ENCODE peak calls at places on chromosome 3, in seven cellular contexts. U is stomach; R is cardiac muscle cell; V is CD8-positive, alpha-beta memory T cell; O is GM23248; J is SK-N-MC; A is neuronal stem cell. K is an unnamed sample.

GRCh38 chr3:154970796-154971195 is 109.3 kb upstream of the MME start:
- DNase-seq in R (peak; percentile 91), O (peak; percentile 91), A (no peak), V (no peak), J (no peak), U (no peak), K (peak; percentile 68)

GRCh38 chr3:14516738-14517345 is 23.3 kb downstream of the GRIP2 start:
- DNase-seq in U (no peak), O (no peak), J (no peak), V (no peak), A (no peak), R (no peak), K (no peak)

GRCh38 chr3:143951351-143951971 is 20.2 kb upstream of the DIPK2A start:
- DNase-seq in J (no peak), O (peak; percentile 71), V (no peak), A (peak; percentile 18), U (no peak), R (peak; percentile 72), K (no peak)

GRCh38 chr3:159260049-159260662 is 458.3 kb downstream of the MFSD1 start:
- DNase-seq in A (peak; percentile 66), R (peak; percentile 84), U (no peak), V (no peak), J (peak; percentile 40), O (peak; percentile 88), K (peak; percentile 39)

GRCh38 chr3:67940200-67940952 is 286.0 kb upstream of the SUCLG2 start:
- DNase-seq in A (no peak), U (no peak), R (no peak), O (peak; percentile 0), V (no peak), J (no peak), K (no peak)

GRCh38 chr3:126126811-126127431 is 43.0 kb upstream of the SLC41A3 start:
- DNase-seq in O (no peak), R (no peak), A (no peak), V (peak; percentile 17), U (peak; percentile 16), J (no peak), K (no peak)

GRCh38 chr3:134300520-134300919 is 49.9 kb upstream of the RYK start:
- DNase-seq in A (no peak), J (no peak), V (no peak), O (peak; percentile 40), R (no peak), U (no peak), K (no peak)

GRCh38 chr3:152909180-152909883 is 74.4 kb downstream of the P2RY1 start:
- DNase-seq in A (no peak), R (peak; percentile 73), O (peak; percentile 52), U (no peak), V (no peak), J (no peak), K (no peak)

GRCh38 chr3:134918448-134918847 is 123.4 kb downstream of the EPHB1 start:
- DNase-seq in O (no peak), J (no peak), A (no peak), R (no peak), V (no peak), U (no peak), K (no peak)

GRCh38 chr3:50551293-50552057 is 16.1 kb downstream of the C3orf18 start:
- DNase-seq in A (no peak), U (peak; percentile 39), V (no peak), O (no peak), J (no peak), R (no peak), K (no peak)

GRCh38 chr3:179671709-179672337 is 19.0 kb downstream of the USP13 start:
- DNase-seq in A (no peak), R (peak; percentile 56), V (no peak), O (no peak), J (no peak), U (no peak), K (no peak)

GRCh38 chr3:178810173-178810572 is 261.4 kb downstream of the ZMAT3 start:
- DNase-seq in V (no peak), J (no peak), R (no peak), O (no peak), U (no peak), A (no peak), K (no peak)

GRCh38 chr3:14440531-14441239 is 38.3 kb downstream of the SLC6A6 start:
- DNase-seq in R (peak; percentile 34), J (no peak), O (no peak), V (no peak), U (no peak), A (peak; percentile 74), K (no peak)

GRCh38 chr3:189424922-189425321 is 206.3 kb upstream of the TP63 start:
- DNase-seq in V (no peak), O (no peak), U (no peak), A (no peak), J (no peak), R (no peak), K (no peak)

GRCh38 chr3:114192141-114192540 is 13.3 kb upstream of the DRD3 start:
- DNase-seq in J (no peak), U (no peak), V (no peak), O (no peak), R (no peak), A (no peak), K (no peak)

GRCh38 chr3:190017575-190018288 is 103.0 kb downstream of the P3H2 start:
- DNase-seq in V (no peak), J (no peak), U (peak; percentile 35), R (peak; percentile 82), A (no peak), O (peak; percentile 69), K (no peak)

GRCh38 chr3:148902173-148902791 is 37.2 kb downstream of the CPA3 start:
- DNase-seq in O (peak; percentile 75), R (peak; percentile 59), J (peak; percentile 70), U (no peak), A (no peak), V (no peak), K (no peak)

DNA sequence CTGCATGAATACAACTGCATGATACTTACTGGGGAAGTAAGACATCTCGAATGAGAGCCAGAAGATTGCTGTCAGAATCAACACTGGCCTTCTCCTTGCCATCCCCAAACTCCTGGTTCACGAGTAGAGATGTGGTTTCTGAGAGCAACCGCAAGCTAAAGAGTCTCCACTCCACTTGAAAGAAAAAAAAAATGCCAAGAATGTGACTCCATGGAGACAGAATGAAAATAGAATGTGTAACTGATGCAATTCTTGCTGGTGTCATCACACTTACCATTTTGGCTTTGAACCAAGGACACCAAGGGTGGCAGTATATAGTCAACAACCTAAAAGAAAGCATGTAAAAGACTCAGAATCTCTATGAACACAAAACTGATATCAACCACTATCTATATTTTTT is 280.4 kb downstream of the ULK4 start:
- DNase-seq in R (peak; percentile 95), U (no peak), O (peak; percentile 94), J (peak; percentile 82), A (no peak), V (no peak), K (peak; percentile 32)
- H3K27ac ChIP-seq in R (peak overlapping the region; percentile 35), U (no peak overlapping the region), O (peak overlapping the region; percentile 85), J (peak overlapping the region; percentile 89), A (no peak overlapping the region), V (no peak overlapping the region), K (no peak overlapping the region)

GRCh38 chr3:32257641-32258438 is 19.4 kb downstream of the CMTM8 start:
- DNase-seq in O (no peak), R (no peak), A (no peak), U (no peak), V (no peak), J (no peak), K (no peak)

GRCh38 chr3:32255345-32255744 is 16.9 kb downstream of the CMTM8 start:
- DNase-seq in V (no peak), J (no peak), O (no peak), A (no peak), U (no peak), R (no peak), K (no peak)

GRCh38 chr3:32256206-32256605 is 17.7 kb downstream of the CMTM8 start:
- DNase-seq in J (no peak), R (no peak), O (no peak), A (no peak), V (no peak), U (no peak), K (no peak)

GRCh38 chr3:32257042-32257441 is 18.6 kb downstream of the CMTM8 start:
- DNase-seq in V (no peak), A (no peak), R (no peak), U (no peak), O (no peak), J (no peak), K (no peak)

GRCh38 chr3:32254268-32254667 is 15.8 kb downstream of the CMTM8 start:
- DNase-seq in J (no peak), V (no peak), U (no peak), O (no peak), R (no peak), A (no peak), K (no peak)
- H3K27ac ChIP-seq in J (no peak overlapping the region), V (no peak overlapping the region), U (no peak overlapping the region), O (no peak overlapping the region), R (no peak overlapping the region), A (no peak overlapping the region), K (no peak overlapping the region)

GRCh38 chr3:46624976-46625490 is 12.7 kb downstream of the FAM240A start:
- DNase-seq in V (no peak), U (no peak), R (no peak), A (no peak), J (no peak), O (no peak), K (no peak)

GRCh38 chr3:46626039-46626438 is 13.7 kb downstream of the FAM240A start:
- DNase-seq in V (no peak), A (no peak), O (no peak), R (no peak), U (no peak), J (no peak), K (no peak)

GRCh38 chr3:46624533-46624932 is 12.2 kb downstream of the FAM240A start:
- DNase-seq in V (no peak), U (no peak), A (no peak), J (no peak), R (no peak), O (no peak), K (no peak)

GRCh38 chr3:46628980-46629379 is 16.7 kb downstream of the FAM240A start:
- DNase-seq in V (no peak), A (no peak), R (no peak), J (no peak), U (no peak), O (peak; percentile 61), K (no peak)

DNA sequence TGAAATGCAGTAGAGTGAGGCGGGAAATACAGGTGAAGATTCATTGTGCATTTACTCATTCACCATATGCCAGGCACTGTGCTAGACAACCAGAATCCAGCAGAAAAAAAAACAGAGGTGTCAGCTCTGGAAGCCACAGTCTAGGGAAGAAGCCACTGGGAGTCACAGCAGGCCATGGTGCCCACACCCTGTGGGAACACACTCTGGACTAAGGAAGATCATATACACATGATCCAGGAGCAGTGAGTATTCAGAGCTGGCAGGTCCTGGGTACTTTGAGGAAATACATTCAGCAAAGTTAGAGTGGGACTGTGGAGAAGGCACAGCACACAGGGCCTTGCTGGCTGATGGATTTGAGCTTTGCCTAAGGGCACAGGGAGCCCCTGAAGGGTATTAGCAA is 14.8 kb downstream of the FAM240A start:
- DNase-seq in J (no peak), U (no peak), A (no peak), V (no peak), O (no peak), R (no peak), K (no peak)
- H3K27ac ChIP-seq in J (no peak overlapping the region), U (no peak overlapping the region), A (no peak overlapping the region), V (no peak overlapping the region), O (no peak overlapping the region), R (no peak overlapping the region), K (no peak overlapping the region)

DNA sequence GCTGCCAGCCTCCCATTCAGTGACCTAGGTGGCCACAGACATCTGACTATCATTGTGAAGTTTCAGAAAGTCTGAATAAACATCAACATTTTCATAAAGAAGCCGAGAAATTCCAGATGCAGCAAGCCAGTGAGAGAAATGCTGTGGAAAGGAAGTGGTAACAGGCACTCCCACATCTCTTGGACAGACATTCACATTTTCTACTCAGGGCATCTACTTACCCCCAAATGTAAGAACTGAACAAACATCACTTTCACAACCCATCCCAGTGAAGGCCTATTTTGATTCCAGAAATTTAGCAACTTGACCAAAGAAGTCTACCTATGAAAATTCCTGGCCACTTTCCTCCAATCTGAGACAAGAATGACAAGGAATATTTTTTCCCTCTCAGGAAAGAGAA is 224.8 kb upstream of the DCBLD2 start:
- DNase-seq in O (peak; percentile 12), R (peak; percentile 72), A (no peak), V (no peak), U (no peak), J (no peak), K (no peak)
- H3K27ac ChIP-seq in O (no peak overlapping the region), R (no peak overlapping the region), A (no peak overlapping the region), V (no peak overlapping the region), U (no peak overlapping the region), J (no peak overlapping the region), K (no peak overlapping the region)

K was measured in HL-60.